ENCODE peak calls at places on chromosomes 2 and 18, in five cellular contexts. M is activated CD8-positive, alpha-beta memory T cell treated with anti-CD3 and anti-CD28 coated beads for 48 hours; B is amniotic epithelial cell; T is hippocampal formation; E is ELR. Y is an unnamed sample.

GRCh38 chr2:240225660-240226475 is 85.4 kb upstream of the OTOS start:
- DNase-seq in M (no peak), B (no peak), T (no peak), E (no peak), Y (no peak)

GRCh38 chr2:235026649-235027557 is 75.1 kb downstream of the SH3BP4 start:
- DNase-seq in M (no peak), B (peak), T (no peak), E (peak), Y (no peak)

GRCh38 chr2:105179469-105180372 is 61.8 kb upstream of the GPR45 start:
- DNase-seq in M (no peak), B (peak), T (no peak), E (peak), Y (no peak)

GRCh38 chr2:137771064-137771463 is 193.2 kb upstream of the HNMT start:
- DNase-seq in M (no peak), B (no peak), T (no peak), E (no peak), Y (no peak)

GRCh38 chr2:152456262-152456661 is 121.3 kb downstream of the FMNL2 start:
- DNase-seq in M (no peak), B (peak), T (no peak), E (peak), Y (no peak)

GRCh38 chr18:37698508-37699035 is 133.0 kb upstream of the CELF4 start:
- DNase-seq in M (no peak), B (no peak), T (no peak), E (no peak), Y (no peak)

GRCh38 chr2:133171396-133172004 is 396.8 kb downstream of the NCKAP5 start:
- DNase-seq in M (no peak), B (peak), T (peak), E (peak), Y (no peak)

GRCh38 chr2:140589273-140589672 is 1541.5 kb downstream of the LRP1B start:
- DNase-seq in M (no peak), B (peak), T (no peak), E (peak), Y (no peak)

GRCh38 chr2:203858176-203858575 is 9.4 kb upstream of the CTLA4 start:
- DNase-seq in M (no peak), B (no peak), T (no peak), E (peak), Y (no peak)

GRCh38 chr2:237294509-237294908 is 119.5 kb downstream of the COL6A3 start:
- DNase-seq in M (no peak), B (no peak), T (no peak), E (no peak), Y (no peak)

GRCh38 chr2:121640380-121641326 is 8.6 kb downstream of the CLASP1 start:
- DNase-seq in M (no peak), B (peak), T (no peak), E (no peak), Y (no peak)

GRCh38 chr2:47401789-47402554 is 984 bp upstream of the MSH2 start:
- DNase-seq in M (no peak), B (no peak), T (no peak), E (no peak), Y (no peak)

GRCh38 chr18:23810396-23810795 is 121.1 kb downstream of the LAMA3 start:
- DNase-seq in M (no peak), B (no peak), T (no peak), E (no peak), Y (no peak)

GRCh38 chr18:79245517-79246001 is 150.2 kb upstream of the NFATC1 start:
- DNase-seq in M (no peak), B (no peak), T (no peak), E (peak), Y (no peak)

GRCh38 chr2:45812039-45812500 is 160.6 kb downstream of the PRKCE start:
- DNase-seq in M (no peak), B (peak), T (no peak), E (peak), Y (no peak)

GRCh38 chr2:63488118-63488713 is 100.1 kb downstream of the WDPCP start:
- DNase-seq in M (no peak), B (peak), T (peak), E (peak), Y (no peak)

GRCh38 chr2:121197369-121198091 is 87.5 kb downstream of the TFCP2L1 start:
- DNase-seq in M (no peak), B (peak), T (peak), E (peak), Y (no peak)

GRCh38 chr2:209532321-209532720 is 108.5 kb downstream of the MAP2 start:
- DNase-seq in M (no peak), B (no peak), T (no peak), E (no peak), Y (no peak)

GRCh38 chr18:76963951-76964350 is 141.6 kb downstream of the ZNF236 start:
- DNase-seq in M (no peak), B (no peak), T (no peak), E (no peak), Y (no peak)

GRCh38 chr2:73999881-74000597 is 15.3 kb downstream of the TET3 start:
- DNase-seq in M (no peak), B (peak), T (no peak), E (peak), Y (no peak)

GRCh38 chr2:219724628-219725027 is 97.2 kb downstream of the SLC4A3 start:
- DNase-seq in M (no peak), B (peak), T (no peak), E (no peak), Y (no peak)

Y was measured in GDM1.